ENCODE peak calls at places on chromosome 13, in eight cellular contexts. B is NCI-H1105; K is stimulated activated CD4-positive, alpha-beta T cell treated with anti-CD3 and anti-CD28 coated beads, Interleukin-2, amount 100 ng/mL, for 48 hours; Y is nucleus accumbens; G is HT1080; Z is uterus; I is CD8-positive, alpha-beta memory T cell; S is Peyer's patch. M is an unnamed sample.
A peak's percentile ranks its signal among the peaks of the same experiment; 100 is the strongest.

GRCh38 chr13:33717775-33718174 is 100.2 kb upstream of the RFC3 start:
- DNase-seq in B (no peak), K (no peak), Y (no peak), G (no peak), Z (no peak), I (no peak), S (no peak), M (no peak)

GRCh38 chr13:26074706-26075105 is 22.9 kb upstream of the SHISA2 start:
- DNase-seq in B (no peak), K (no peak), Y (no peak), G (peak; percentile 48), Z (no peak), I (no peak), S (no peak), M (no peak)

GRCh38 chr13:30079501-30079900 is 227.8 kb downstream of the KATNAL1 start:
- DNase-seq in B (no peak), K (no peak), Y (no peak), G (no peak), Z (no peak), I (no peak), S (no peak), M (no peak)

GRCh38 chr13:66703597-66703996 is 526.5 kb downstream of the PCDH9 start:
- DNase-seq in B (no peak), K (no peak), Y (no peak), G (no peak), Z (no peak), I (no peak), S (no peak), M (no peak)

GRCh38 chr13:45879666-45880065 is 28.1 kb upstream of the SIAH3 start:
- DNase-seq in B (no peak), K (no peak), Y (no peak), G (peak; percentile 60), Z (peak; percentile 28), I (no peak), S (no peak), M (peak; percentile 52)

GRCh38 chr13:67438465-67438864 is 208.3 kb upstream of the PCDH9 start:
- DNase-seq in B (no peak), K (no peak), Y (no peak), G (no peak), Z (no peak), I (no peak), S (no peak), M (no peak)

GRCh38 chr13:77333521-77334083 is 6.7 kb upstream of the MYCBP2 start:
- DNase-seq in B (no peak), K (no peak), Y (no peak), G (no peak), Z (no peak), I (no peak), S (no peak), M (no peak)

GRCh38 chr13:22126433-22127021 is 455.7 kb downstream of the FGF9 start:
- DNase-seq in B (no peak), K (no peak), Y (no peak), G (no peak), Z (no peak), I (no peak), S (no peak), M (no peak)

GRCh38 chr13:27359203-27359821 is 65.1 kb upstream of the GTF3A start:
- DNase-seq in B (peak; percentile 17), K (peak; percentile 61), Y (no peak), G (peak; percentile 49), Z (peak; percentile 45), I (peak; percentile 63), S (peak; percentile 77), M (peak; percentile 61)

GRCh38 chr13:45068036-45069001 is 52.0 kb upstream of the GTF2F2 start:
- DNase-seq in B (peak; percentile 51), K (no peak), Y (no peak), G (no peak), Z (no peak), I (no peak), S (no peak), M (no peak)

GRCh38 chr13:50389726-50390125 is 374.5 kb downstream of the KCNRG start:
- DNase-seq in B (no peak), K (no peak), Y (no peak), G (no peak), Z (no peak), I (no peak), S (no peak), M (no peak)

GRCh38 chr13:50340566-50341287 is 325.5 kb downstream of the KCNRG start:
- DNase-seq in B (no peak), K (no peak), Y (no peak), G (no peak), Z (no peak), I (no peak), S (no peak), M (peak; percentile 61)

GRCh38 chr13:40315416-40316064 is 350.9 kb downstream of the FOXO1 start:
- DNase-seq in B (no peak), K (peak; percentile 25), Y (no peak), G (peak; percentile 32), Z (peak; percentile 51), I (peak; percentile 53), S (no peak), M (no peak)

GRCh38 chr13:51585696-51586095 is 1.4 kb downstream of the WDFY2 start:
- DNase-seq in B (no peak), K (no peak), Y (no peak), G (peak; percentile 77), Z (no peak), I (no peak), S (no peak), M (no peak)

GRCh38 chr13:58429917-58430316 is 798.4 kb downstream of the PCDH17 start:
- DNase-seq in B (no peak), K (no peak), Y (no peak), G (no peak), Z (no peak), I (no peak), S (no peak), M (no peak)

M was measured in right cardiac atrium.